ENCODE peak calls at places on chromosomes 4 and X, in eight cellular contexts. B is GM23338, R is HCT116, W is PC-3, Q is GM23248, Y is SK-N-SH, F is neural progenitor cell, U is MM.1S. K is an unnamed sample.

GRCh38 chr4:6731301-6731641 is 15.3 kb downstream of the BLOC1S4 start:
- DNase-seq in B (no peak), R (no peak), W (no peak), Q (no peak), Y (no peak), F (no peak), U (no peak), K (no peak)

GRCh38 chr4:112857461-112857860 is 192.0 kb upstream of the ANK2 start:
- DNase-seq in B (no peak), R (peak), W (peak), Q (peak), Y (no peak), F (no peak), U (no peak), K (peak)

GRCh38 chrX:153727108-153727931 is 2.7 kb downstream of the ABCD1 start:
- DNase-seq in B (no peak), R (no peak), W (peak), Q (peak), Y (no peak), F (no peak), U (no peak), K (no peak)

GRCh38 chr4:6001965-6002833 is 16.0 kb downstream of the C4orf50 start:
- DNase-seq in B (no peak), R (no peak), W (no peak), Q (no peak), Y (no peak), F (no peak), U (no peak), K (no peak)

GRCh38 chr4:946103-946450 is 13.8 kb downstream of the TMEM175 start:
- DNase-seq in B (no peak), R (no peak), W (no peak), Q (no peak), Y (no peak), F (no peak), U (no peak), K (no peak)

GRCh38 chr4:159160242-159160641 is 57.4 kb downstream of the RAPGEF2 start:
- DNase-seq in B (no peak), R (no peak), W (no peak), Q (peak), Y (peak), F (no peak), U (no peak), K (no peak)

GRCh38 chr4:88719381-88719780 is 21.8 kb upstream of the NAP1L5 start:
- DNase-seq in B (no peak), R (no peak), W (no peak), Q (no peak), Y (no peak), F (no peak), U (no peak), K (no peak)

GRCh38 chr4:78509030-78509429 is 42.5 kb upstream of the ANXA3 start:
- DNase-seq in B (no peak), R (no peak), W (no peak), Q (no peak), Y (no peak), F (no peak), U (no peak), K (no peak)

GRCh38 chr4:32147446-32148064 is 1427.4 kb downstream of the PCDH7 start:
- DNase-seq in B (no peak), R (no peak), W (no peak), Q (no peak), Y (no peak), F (no peak), U (peak), K (no peak)

GRCh38 chrX:19627533-19627932 is 112.2 kb upstream of the MAP3K15 start:
- DNase-seq in B (no peak), R (no peak), W (peak), Q (peak), Y (no peak), F (no peak), U (no peak), K (no peak)

GRCh38 chr4:41177016-41177415 is 37.3 kb downstream of the APBB2 start:
- DNase-seq in B (no peak), R (no peak), W (peak), Q (peak), Y (no peak), F (no peak), U (no peak), K (peak)

GRCh38 chr4:100208459-100208858 is 18.2 kb upstream of the DDIT4L start:
- DNase-seq in B (no peak), R (no peak), W (no peak), Q (peak), Y (no peak), F (no peak), U (no peak), K (no peak)

GRCh38 chr4:128820631-128821119 is 11.2 kb downstream of the JADE1 start:
- DNase-seq in B (no peak), R (no peak), W (no peak), Q (no peak), Y (peak), F (no peak), U (no peak), K (no peak)
- H3K27ac ChIP-seq in B (no peak), R (no peak), W (no peak), Q (no peak), Y (peak), F (no peak), U (no peak), K (peak)

DNA sequence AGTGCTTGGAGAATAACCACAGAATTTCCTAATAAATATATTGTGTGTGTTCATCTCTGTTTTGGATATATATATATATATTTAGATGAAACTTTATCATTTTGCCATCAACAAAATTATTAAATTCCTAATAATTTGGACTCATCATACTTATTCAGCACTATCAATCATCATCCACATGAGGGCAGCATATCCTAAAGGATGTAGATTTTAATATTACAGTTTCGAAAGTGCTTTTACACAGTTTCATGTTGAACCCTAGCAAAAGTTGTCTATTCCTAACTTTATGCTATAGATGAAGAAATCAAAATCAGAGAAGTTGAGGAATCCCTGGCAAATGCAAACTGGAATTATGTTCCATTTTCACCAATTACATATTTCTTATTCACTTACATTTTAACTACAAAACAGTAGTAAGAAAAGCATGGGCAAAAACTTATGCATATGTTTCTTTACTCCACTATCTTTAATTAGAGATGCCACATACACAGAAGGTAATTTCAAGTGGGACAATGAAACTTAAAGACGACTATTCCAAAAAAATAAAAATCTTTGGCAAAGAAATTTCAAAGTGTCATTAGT is 36.6 kb upstream of the UGT2A1 start:
- DNase-seq in B (peak), R (peak), W (peak), Q (peak), Y (peak), F (peak), U (peak), K (peak)
- TF ChIP-seq EZH2phosphoT487 in B (no peak), R (no peak), W (no peak), Q (no peak), Y (no peak), F (no peak), U (no peak), K (no peak)

GRCh38 chrX:12971282-12972003 is 3.5 kb upstream of the TMSB4X start:
- DNase-seq in B (no peak), R (no peak), W (no peak), Q (no peak), Y (no peak), F (no peak), U (no peak), K (no peak)
- H3K27ac ChIP-seq in B (peak), R (no peak), W (no peak), Q (no peak), Y (no peak), F (no peak), U (no peak), K (peak)

DNA sequence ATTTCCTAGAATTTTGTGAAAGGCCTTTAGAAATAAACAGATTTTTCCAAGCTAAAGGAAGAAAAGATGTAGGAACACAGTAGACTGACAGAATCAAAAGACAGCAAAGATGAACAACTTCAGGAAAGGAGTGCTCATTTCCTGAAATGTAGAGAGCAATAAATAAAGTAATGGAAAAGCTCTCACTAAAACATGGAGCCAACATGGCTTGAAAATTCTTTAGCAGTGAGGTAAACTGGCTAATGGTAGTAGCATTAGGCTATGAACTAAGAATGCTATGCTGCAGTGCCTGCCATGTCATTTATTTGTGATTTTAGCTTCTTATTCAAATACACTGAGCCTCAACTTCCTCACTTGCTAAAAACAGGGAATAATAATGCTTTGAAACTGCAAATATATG is 108.7 kb downstream of the IQCM start:
- DNase-seq in B (no peak), R (no peak), W (no peak), Q (peak), Y (no peak), F (no peak), U (no peak), K (no peak)
- TF ChIP-seq EZH2phosphoT487 in B (no peak), R (no peak), W (no peak), Q (no peak), Y (no peak), F (no peak), U (no peak), K (no peak)

DNA sequence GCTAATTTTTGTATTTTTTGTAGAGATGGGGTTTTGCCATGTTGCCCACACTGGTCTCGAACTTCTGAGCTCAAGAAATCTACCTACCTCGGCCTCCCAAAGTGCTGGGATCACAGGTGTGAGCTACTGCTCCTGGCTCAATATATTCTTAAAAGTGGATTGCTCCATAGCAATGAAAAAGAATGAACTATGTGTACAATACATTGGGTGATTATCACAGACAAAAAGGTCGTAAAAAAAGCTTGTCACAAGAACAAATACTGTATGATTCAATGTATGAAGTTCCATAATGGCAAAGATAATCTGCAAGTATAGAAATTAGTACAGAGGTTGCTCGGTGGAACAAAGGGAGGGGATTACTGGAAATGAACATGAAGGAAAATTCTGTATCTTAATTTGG is 70.7 kb downstream of the REPS2 start:
- DNase-seq in B (no peak), R (no peak), W (peak), Q (no peak), Y (no peak), F (no peak), U (no peak), K (no peak)
- H3K27ac ChIP-seq in B (no peak), R (no peak), W (no peak), Q (no peak), Y (no peak), F (no peak), U (no peak), K (no peak)

GRCh38 chr4:123390846-123391456 is 5.6 kb upstream of the SPRY1 start:
- DNase-seq in B (peak), R (peak), W (peak), Q (peak), Y (peak), F (no peak), U (peak), K (peak)
- TF ChIP-seq EZH2phosphoT487 in B (no peak), R (no peak), W (no peak), Q (no peak), Y (no peak), F (no peak), U (no peak), K (no peak)

GRCh38 chr4:128161138-128161537 is 100.0 kb downstream of the LARP1B start:
- DNase-seq in B (peak), R (no peak), W (no peak), Q (no peak), Y (no peak), F (no peak), U (no peak), K (no peak)
- H3K27ac ChIP-seq in B (peak), R (no peak), W (no peak), Q (no peak), Y (no peak), F (no peak), U (no peak), K (no peak)